ENCODE peak calls at places on chromosomes 4 and X, in six cellular contexts. One of them, this sample, is unnamed.

GRCh38 chrX:71095971-71096701 is 485 bp downstream of the FOXO4 start:
- DNase-seq in ovary: peak; percentile 44
- DNase-seq in erythroblast: peak; percentile 89
- DNase-seq in heart left ventricle: no peak
- DNase-seq in lower leg skin: no peak
- DNase-seq in gastrocnemius medialis: no peak
- DNase-seq in this sample: peak; percentile 34

GRCh38 chr4:80434238-80434637 is 98.7 kb downstream of the CFAP299 start:
- DNase-seq in ovary: no peak
- DNase-seq in erythroblast: no peak
- DNase-seq in heart left ventricle: no peak
- DNase-seq in lower leg skin: no peak
- DNase-seq in gastrocnemius medialis: no peak
- DNase-seq in this sample: no peak

GRCh38 chr4:94690851-94691254 is 66.9 kb upstream of the BMPR1B start:
- DNase-seq in ovary: no peak
- DNase-seq in erythroblast: no peak
- DNase-seq in heart left ventricle: no peak
- DNase-seq in lower leg skin: no peak
- DNase-seq in gastrocnemius medialis: no peak
- DNase-seq in this sample: no peak

GRCh38 chrX:152642931-152643525 is 5.3 kb downstream of the GABRQ start:
- DNase-seq in ovary: no peak
- DNase-seq in erythroblast: no peak
- DNase-seq in heart left ventricle: no peak
- DNase-seq in lower leg skin: no peak
- DNase-seq in gastrocnemius medialis: no peak
- DNase-seq in this sample: no peak

GRCh38 chrX:46788902-46789301 is 30.0 kb upstream of the SLC9A7 start:
- DNase-seq in ovary: no peak
- DNase-seq in erythroblast: no peak
- DNase-seq in heart left ventricle: no peak
- DNase-seq in lower leg skin: no peak
- DNase-seq in gastrocnemius medialis: no peak
- DNase-seq in this sample: no peak

GRCh38 chr4:71974681-71975080 is 57.1 kb upstream of the NPFFR2 start:
- DNase-seq in ovary: no peak
- DNase-seq in erythroblast: no peak
- DNase-seq in heart left ventricle: no peak
- DNase-seq in lower leg skin: no peak
- DNase-seq in gastrocnemius medialis: no peak
- DNase-seq in this sample: no peak

GRCh38 chrX:39944416-39944815 is 153.3 kb downstream of the BCOR start:
- DNase-seq in ovary: no peak
- DNase-seq in erythroblast: no peak
- DNase-seq in heart left ventricle: no peak
- DNase-seq in lower leg skin: no peak
- DNase-seq in gastrocnemius medialis: no peak
- DNase-seq in this sample: no peak

GRCh38 chr4:186669159-186669720 is 54.4 kb downstream of the FAT1 start:
- DNase-seq in ovary: no peak
- DNase-seq in erythroblast: peak; percentile 24
- DNase-seq in heart left ventricle: no peak
- DNase-seq in lower leg skin: no peak
- DNase-seq in gastrocnemius medialis: no peak
- DNase-seq in this sample: no peak

GRCh38 chrX:102765794-102766193 is 45.3 kb downstream of the GPRASP3 start:
- DNase-seq in ovary: no peak
- DNase-seq in erythroblast: no peak
- DNase-seq in heart left ventricle: no peak
- DNase-seq in lower leg skin: peak; percentile 19
- DNase-seq in gastrocnemius medialis: peak; percentile 12
- DNase-seq in this sample: peak; percentile 18

GRCh38 chr4:153564630-153565525 is 98.7 kb downstream of the TMEM131L start:
- DNase-seq in ovary: no peak
- DNase-seq in erythroblast: peak; percentile 43
- DNase-seq in heart left ventricle: peak; percentile 39
- DNase-seq in lower leg skin: no peak
- DNase-seq in gastrocnemius medialis: peak; percentile 45
- DNase-seq in this sample: no peak

GRCh38 chr4:118981171-118981838 is 92.7 kb downstream of the SYNPO2 start:
- DNase-seq in ovary: no peak
- DNase-seq in erythroblast: no peak
- DNase-seq in heart left ventricle: no peak
- DNase-seq in lower leg skin: no peak
- DNase-seq in gastrocnemius medialis: no peak
- DNase-seq in this sample: no peak

GRCh38 chrX:427812-428725 is 41.4 kb upstream of the PPP2R3B start:
- DNase-seq in ovary: no peak
- DNase-seq in erythroblast: no peak
- DNase-seq in heart left ventricle: no peak
- DNase-seq in lower leg skin: no peak
- DNase-seq in gastrocnemius medialis: no peak
- DNase-seq in this sample: no peak

GRCh38 chrX:45566456-45566855 is 365.8 kb upstream of the DIPK2B start:
- DNase-seq in ovary: no peak
- DNase-seq in erythroblast: no peak
- DNase-seq in heart left ventricle: no peak
- DNase-seq in lower leg skin: no peak
- DNase-seq in gastrocnemius medialis: no peak
- DNase-seq in this sample: no peak

GRCh38 chrX:32448320-32448719 is 763.0 kb downstream of the DMD start:
- DNase-seq in ovary: no peak
- DNase-seq in erythroblast: no peak
- DNase-seq in heart left ventricle: no peak
- DNase-seq in lower leg skin: no peak
- DNase-seq in gastrocnemius medialis: no peak
- DNase-seq in this sample: no peak

GRCh38 chrX:69179380-69179911 is 14.2 kb upstream of the PJA1 start:
- DNase-seq in ovary: peak; percentile 43
- DNase-seq in erythroblast: no peak
- DNase-seq in heart left ventricle: no peak
- DNase-seq in lower leg skin: no peak
- DNase-seq in gastrocnemius medialis: no peak
- DNase-seq in this sample: no peak

GRCh38 chrX:133415276-133416105 is at the start of gene GPC4:
- DNase-seq in ovary: peak; percentile 79
- DNase-seq in erythroblast: no peak
- DNase-seq in heart left ventricle: peak; percentile 63
- DNase-seq in lower leg skin: peak; percentile 20
- DNase-seq in gastrocnemius medialis: peak; percentile 70
- DNase-seq in this sample: peak; percentile 44
- TF ChIP-seq POLR2A in ovary: no peak
- TF ChIP-seq POLR2A in erythroblast: no peak
- TF ChIP-seq POLR2A in heart left ventricle: no peak
- TF ChIP-seq POLR2A in lower leg skin: no peak
- TF ChIP-seq POLR2A in gastrocnemius medialis: peak; percentile 76
- TF ChIP-seq POLR2A in this sample: peak; percentile 52

GRCh38 chr4:112633477-112634235 is 3.1 kb downstream of the ZGRF1 start:
- DNase-seq in ovary: no peak
- DNase-seq in erythroblast: peak; percentile 66
- DNase-seq in heart left ventricle: no peak
- DNase-seq in lower leg skin: no peak
- DNase-seq in gastrocnemius medialis: no peak
- DNase-seq in this sample: no peak

GRCh38 chr4:112637552-112637866 is 566 bp downstream of the LARP7 start:
- DNase-seq in ovary: no peak
- DNase-seq in erythroblast: no peak
- DNase-seq in heart left ventricle: no peak
- DNase-seq in lower leg skin: no peak
- DNase-seq in gastrocnemius medialis: no peak
- DNase-seq in this sample: no peak

GRCh38 chr4:112636688-112637551 is at the start of the genes LARP7 and ZGRF1:
- DNase-seq in ovary: peak; percentile 99
- DNase-seq in erythroblast: peak; percentile 99
- DNase-seq in heart left ventricle: peak; percentile 99
- DNase-seq in lower leg skin: peak; percentile 99
- DNase-seq in gastrocnemius medialis: peak; percentile 98
- DNase-seq in this sample: peak; percentile 57
- TF ChIP-seq POLR2A in ovary: peak; percentile 34
- TF ChIP-seq POLR2A in erythroblast: peak; percentile 77
- TF ChIP-seq POLR2A in heart left ventricle: no peak
- TF ChIP-seq POLR2A in lower leg skin: no peak
- TF ChIP-seq POLR2A in gastrocnemius medialis: peak; percentile 52
- TF ChIP-seq POLR2A in this sample: no peak

DNA sequence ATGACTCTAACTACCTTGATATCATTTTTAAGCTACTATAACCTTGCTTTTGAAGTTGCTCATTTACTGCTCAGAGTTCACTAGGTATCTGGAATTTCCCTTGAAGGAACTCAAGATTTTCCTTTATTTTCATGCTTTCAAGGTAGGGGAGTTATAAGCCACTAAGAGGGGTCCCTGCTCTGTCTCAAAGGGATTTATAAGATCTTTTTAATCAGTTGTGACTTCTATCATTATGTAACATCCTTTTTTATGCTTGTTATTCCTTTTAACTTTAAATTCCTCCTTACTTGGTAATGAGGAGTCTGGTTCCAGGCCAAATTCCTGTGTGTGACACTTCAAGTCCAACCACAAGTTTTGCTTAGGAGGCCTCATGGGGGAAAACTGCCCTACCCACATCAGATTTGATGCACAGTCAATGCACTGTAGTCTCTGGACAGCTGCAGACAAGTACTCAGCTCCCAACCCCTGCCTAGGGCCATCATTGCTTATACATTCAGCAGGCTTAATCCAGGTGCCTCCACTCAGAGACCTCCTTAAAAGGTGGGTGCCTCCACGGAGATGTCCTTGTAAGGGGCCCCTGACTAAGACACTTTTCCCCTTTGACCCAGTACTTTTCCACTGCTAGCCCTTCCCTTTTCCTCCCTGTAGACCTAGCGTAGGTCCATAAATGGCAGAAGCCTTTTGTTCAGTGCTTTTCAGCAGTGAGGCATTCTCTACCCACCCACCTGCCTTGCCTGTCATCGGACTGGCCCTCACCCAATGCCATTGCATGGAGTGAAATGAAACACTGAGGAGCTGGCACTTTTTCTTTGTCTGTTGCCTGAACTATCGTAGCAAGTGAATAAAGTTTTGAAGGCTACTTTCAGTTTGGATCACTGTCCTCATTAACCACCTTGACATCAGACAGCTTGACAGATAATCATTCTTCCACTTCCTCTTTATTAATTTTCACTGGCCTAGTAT is 23.9 kb upstream of the PLK4 start:
- DNase-seq in ovary: no peak
- DNase-seq in erythroblast: no peak
- DNase-seq in heart left ventricle: no peak
- DNase-seq in lower leg skin: no peak
- DNase-seq in gastrocnemius medialis: no peak
- DNase-seq in this sample: no peak
- TF ChIP-seq POLR2A in ovary: no peak
- TF ChIP-seq POLR2A in erythroblast: no peak
- TF ChIP-seq POLR2A in heart left ventricle: no peak
- TF ChIP-seq POLR2A in lower leg skin: no peak
- TF ChIP-seq POLR2A in gastrocnemius medialis: no peak
- TF ChIP-seq POLR2A in this sample: no peak

GRCh38 chr4:76590847-76591281 is 155.8 kb downstream of the SHROOM3 start:
- DNase-seq in ovary: no peak
- DNase-seq in erythroblast: no peak
- DNase-seq in heart left ventricle: no peak
- DNase-seq in lower leg skin: no peak
- DNase-seq in gastrocnemius medialis: no peak
- DNase-seq in this sample: no peak

GRCh38 chr4:76589872-76590846 is 155.1 kb downstream of the SHROOM3 start:
- DNase-seq in ovary: no peak
- DNase-seq in erythroblast: no peak
- DNase-seq in heart left ventricle: peak; percentile 74
- DNase-seq in lower leg skin: no peak
- DNase-seq in gastrocnemius medialis: no peak
- DNase-seq in this sample: peak; percentile 53

GRCh38 chr4:76585897-76586360 is 150.9 kb downstream of the SHROOM3 start:
- DNase-seq in ovary: peak; percentile 41
- DNase-seq in erythroblast: no peak
- DNase-seq in heart left ventricle: peak; percentile 86
- DNase-seq in lower leg skin: peak; percentile 64
- DNase-seq in gastrocnemius medialis: peak; percentile 64
- DNase-seq in this sample: peak; percentile 39

GRCh38 chr4:76589402-76589801 is 154.4 kb downstream of the SHROOM3 start:
- DNase-seq in ovary: no peak
- DNase-seq in erythroblast: no peak
- DNase-seq in heart left ventricle: no peak
- DNase-seq in lower leg skin: no peak
- DNase-seq in gastrocnemius medialis: no peak
- DNase-seq in this sample: no peak

DNA sequence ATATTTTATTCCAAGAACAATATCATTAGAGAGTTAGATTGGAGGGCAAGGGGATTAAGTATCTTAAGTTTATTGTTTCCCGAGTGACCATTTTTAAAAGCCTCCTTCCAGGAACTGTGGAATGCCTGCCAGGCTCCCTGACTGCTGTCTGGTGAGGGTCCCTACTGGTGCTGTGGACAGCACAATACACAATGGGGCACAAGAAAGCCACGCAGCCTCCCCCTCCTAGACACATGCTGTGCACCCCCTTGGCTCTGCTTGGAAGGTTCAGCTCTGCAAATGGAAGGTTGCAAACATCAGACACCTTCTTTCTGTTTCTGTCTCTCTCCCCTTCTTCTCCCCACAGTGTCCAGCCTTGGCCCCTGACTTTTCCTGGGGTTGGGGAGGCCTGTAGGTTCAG is 153.2 kb downstream of the SHROOM3 start:
- DNase-seq in ovary: no peak
- DNase-seq in erythroblast: no peak
- DNase-seq in heart left ventricle: no peak
- DNase-seq in lower leg skin: no peak
- DNase-seq in gastrocnemius medialis: no peak
- DNase-seq in this sample: no peak
- TF ChIP-seq POLR2A in ovary: no peak
- TF ChIP-seq POLR2A in erythroblast: no peak
- TF ChIP-seq POLR2A in heart left ventricle: no peak
- TF ChIP-seq POLR2A in lower leg skin: no peak
- TF ChIP-seq POLR2A in gastrocnemius medialis: no peak
- TF ChIP-seq POLR2A in this sample: no peak

GRCh38 chr4:155787113-155787710 is 28.4 kb downstream of the GUCY1B1 start:
- DNase-seq in ovary: no peak
- DNase-seq in erythroblast: peak; percentile 40
- DNase-seq in heart left ventricle: no peak
- DNase-seq in lower leg skin: no peak
- DNase-seq in gastrocnemius medialis: no peak
- DNase-seq in this sample: no peak
- TF ChIP-seq POLR2A in ovary: no peak
- TF ChIP-seq POLR2A in erythroblast: no peak
- TF ChIP-seq POLR2A in heart left ventricle: no peak
- TF ChIP-seq POLR2A in lower leg skin: no peak
- TF ChIP-seq POLR2A in gastrocnemius medialis: no peak
- TF ChIP-seq POLR2A in this sample: no peak

GRCh38 chr4:139083533-139084424 is 68.2 kb downstream of the NOCT start:
- DNase-seq in ovary: peak; percentile 89
- DNase-seq in erythroblast: peak; percentile 94
- DNase-seq in heart left ventricle: peak; percentile 95
- DNase-seq in lower leg skin: peak; percentile 83
- DNase-seq in gastrocnemius medialis: peak; percentile 91
- DNase-seq in this sample: peak; percentile 28
- TF ChIP-seq POLR2A in ovary: no peak
- TF ChIP-seq POLR2A in erythroblast: peak; percentile 69
- TF ChIP-seq POLR2A in heart left ventricle: no peak
- TF ChIP-seq POLR2A in lower leg skin: no peak
- TF ChIP-seq POLR2A in gastrocnemius medialis: peak; percentile 37
- TF ChIP-seq POLR2A in this sample: peak; percentile 73

This sample was measured in H54.